ENCODE peak calls at places on chromosomes 5 and 9, in eight cellular contexts. One of them, this sample, is unnamed.

GRCh38 chr5:82111191-82111590 is 139.4 kb downstream of the ATG10 start:
- DNase-seq in hypothalamus: no peak
- DNase-seq in ovary: no peak
- DNase-seq in frontal cortex: no peak
- DNase-seq in left colon: no peak
- DNase-seq in naive thymus-derived CD8-positive, alpha-beta T cell: no peak
- DNase-seq in endothelial cell of umbilical vein: no peak
- DNase-seq in A172: peak
- DNase-seq in this sample: no peak

GRCh38 chr5:151924564-151925395 is at the start of gene GLRA1:
- DNase-seq in A172: peak
- DNase-seq in hypothalamus: no peak
- DNase-seq in naive thymus-derived CD8-positive, alpha-beta T cell: peak
- DNase-seq in ovary: peak
- DNase-seq in left colon: no peak
- DNase-seq in frontal cortex: peak
- DNase-seq in endothelial cell of umbilical vein: peak
- DNase-seq in this sample: no peak

GRCh38 chr5:62593331-62593730 is 14.7 kb downstream of the LRRC70 start:
- DNase-seq in endothelial cell of umbilical vein: peak
- DNase-seq in ovary: no peak
- DNase-seq in frontal cortex: no peak
- DNase-seq in naive thymus-derived CD8-positive, alpha-beta T cell: no peak
- DNase-seq in left colon: no peak
- DNase-seq in A172: peak
- DNase-seq in hypothalamus: no peak
- DNase-seq in this sample: no peak

GRCh38 chr9:125466356-125466855 is 204.8 kb downstream of the GAPVD1 start:
- DNase-seq in hypothalamus: no peak
- DNase-seq in endothelial cell of umbilical vein: no peak
- DNase-seq in naive thymus-derived CD8-positive, alpha-beta T cell: no peak
- DNase-seq in frontal cortex: no peak
- DNase-seq in ovary: no peak
- DNase-seq in left colon: no peak
- DNase-seq in A172: no peak
- DNase-seq in this sample: no peak

GRCh38 chr9:135219676-135220600 is 132.5 kb downstream of the OLFM1 start:
- DNase-seq in A172: no peak
- DNase-seq in frontal cortex: no peak
- DNase-seq in endothelial cell of umbilical vein: no peak
- DNase-seq in naive thymus-derived CD8-positive, alpha-beta T cell: no peak
- DNase-seq in left colon: no peak
- DNase-seq in hypothalamus: no peak
- DNase-seq in ovary: no peak
- DNase-seq in this sample: no peak

GRCh38 chr5:35861718-35862117 is 5.0 kb downstream of the IL7R start:
- DNase-seq in naive thymus-derived CD8-positive, alpha-beta T cell: no peak
- DNase-seq in ovary: no peak
- DNase-seq in hypothalamus: no peak
- DNase-seq in endothelial cell of umbilical vein: peak
- DNase-seq in frontal cortex: no peak
- DNase-seq in left colon: no peak
- DNase-seq in A172: no peak
- DNase-seq in this sample: no peak

GRCh38 chr9:755454-756381 is 85.8 kb upstream of the DMRT1 start:
- DNase-seq in left colon: no peak
- DNase-seq in hypothalamus: no peak
- DNase-seq in naive thymus-derived CD8-positive, alpha-beta T cell: no peak
- DNase-seq in endothelial cell of umbilical vein: peak
- DNase-seq in ovary: no peak
- DNase-seq in frontal cortex: no peak
- DNase-seq in A172: peak
- DNase-seq in this sample: peak

GRCh38 chr9:89882876-89883275 is 278.1 kb downstream of the GADD45G start:
- DNase-seq in naive thymus-derived CD8-positive, alpha-beta T cell: no peak
- DNase-seq in ovary: no peak
- DNase-seq in endothelial cell of umbilical vein: no peak
- DNase-seq in A172: no peak
- DNase-seq in left colon: no peak
- DNase-seq in hypothalamus: no peak
- DNase-seq in frontal cortex: no peak
- DNase-seq in this sample: no peak

GRCh38 chr5:1666221-1666620 is 133.4 kb downstream of the MRPL36 start:
- DNase-seq in ovary: no peak
- DNase-seq in hypothalamus: no peak
- DNase-seq in A172: no peak
- DNase-seq in frontal cortex: no peak
- DNase-seq in endothelial cell of umbilical vein: no peak
- DNase-seq in naive thymus-derived CD8-positive, alpha-beta T cell: no peak
- DNase-seq in left colon: no peak
- DNase-seq in this sample: no peak

GRCh38 chr5:77259479-77259878 is 49.0 kb downstream of the PDE8B start:
- DNase-seq in naive thymus-derived CD8-positive, alpha-beta T cell: no peak
- DNase-seq in A172: peak
- DNase-seq in left colon: no peak
- DNase-seq in hypothalamus: no peak
- DNase-seq in frontal cortex: no peak
- DNase-seq in endothelial cell of umbilical vein: no peak
- DNase-seq in ovary: no peak
- DNase-seq in this sample: no peak

GRCh38 chr9:134802201-134802795 is 78.3 kb upstream of the FCN2 start:
- DNase-seq in A172: no peak
- DNase-seq in left colon: no peak
- DNase-seq in naive thymus-derived CD8-positive, alpha-beta T cell: no peak
- DNase-seq in endothelial cell of umbilical vein: no peak
- DNase-seq in ovary: no peak
- DNase-seq in hypothalamus: no peak
- DNase-seq in frontal cortex: no peak
- DNase-seq in this sample: no peak

GRCh38 chr9:16152276-16153065 is 599.6 kb downstream of the CCDC171 start:
- DNase-seq in A172: no peak
- DNase-seq in frontal cortex: no peak
- DNase-seq in hypothalamus: no peak
- DNase-seq in left colon: no peak
- DNase-seq in naive thymus-derived CD8-positive, alpha-beta T cell: no peak
- DNase-seq in endothelial cell of umbilical vein: no peak
- DNase-seq in ovary: no peak
- DNase-seq in this sample: no peak

GRCh38 chr5:137794863-137795262 is 40.7 kb upstream of the HNRNPA0 start:
- DNase-seq in frontal cortex: no peak
- DNase-seq in left colon: no peak
- DNase-seq in ovary: no peak
- DNase-seq in naive thymus-derived CD8-positive, alpha-beta T cell: no peak
- DNase-seq in A172: no peak
- DNase-seq in hypothalamus: no peak
- DNase-seq in endothelial cell of umbilical vein: no peak
- DNase-seq in this sample: no peak

GRCh38 chr5:55636711-55637110 is 75.4 kb downstream of the SLC38A9 start:
- DNase-seq in hypothalamus: no peak
- DNase-seq in endothelial cell of umbilical vein: no peak
- DNase-seq in naive thymus-derived CD8-positive, alpha-beta T cell: no peak
- DNase-seq in ovary: no peak
- DNase-seq in A172: peak
- DNase-seq in left colon: no peak
- DNase-seq in frontal cortex: no peak
- DNase-seq in this sample: no peak

GRCh38 chr5:123802298-123802951 is 290.4 kb downstream of the CSNK1G3 start:
- DNase-seq in frontal cortex: no peak
- DNase-seq in naive thymus-derived CD8-positive, alpha-beta T cell: no peak
- DNase-seq in A172: no peak
- DNase-seq in hypothalamus: no peak
- DNase-seq in left colon: no peak
- DNase-seq in ovary: no peak
- DNase-seq in endothelial cell of umbilical vein: no peak
- DNase-seq in this sample: no peak

GRCh38 chr5:32127759-32128158 is 46.4 kb downstream of the GOLPH3 start:
- DNase-seq in A172: no peak
- DNase-seq in frontal cortex: no peak
- DNase-seq in hypothalamus: no peak
- DNase-seq in endothelial cell of umbilical vein: no peak
- DNase-seq in ovary: no peak
- DNase-seq in left colon: no peak
- DNase-seq in naive thymus-derived CD8-positive, alpha-beta T cell: no peak
- DNase-seq in this sample: no peak

GRCh38 chr5:149817539-149817938 is 87.4 kb downstream of the PPARGC1B start:
- DNase-seq in ovary: no peak
- DNase-seq in frontal cortex: no peak
- DNase-seq in hypothalamus: no peak
- DNase-seq in naive thymus-derived CD8-positive, alpha-beta T cell: no peak
- DNase-seq in A172: no peak
- DNase-seq in left colon: no peak
- DNase-seq in endothelial cell of umbilical vein: no peak
- DNase-seq in this sample: no peak

GRCh38 chr5:91443028-91443427 is 59.9 kb upstream of the ARRDC3 start:
- DNase-seq in hypothalamus: no peak
- DNase-seq in endothelial cell of umbilical vein: no peak
- DNase-seq in A172: peak
- DNase-seq in naive thymus-derived CD8-positive, alpha-beta T cell: no peak
- DNase-seq in ovary: no peak
- DNase-seq in frontal cortex: no peak
- DNase-seq in left colon: no peak
- DNase-seq in this sample: no peak

GRCh38 chr5:146515473-146516150 is 378 bp downstream of the GPR151 start:
- DNase-seq in naive thymus-derived CD8-positive, alpha-beta T cell: no peak
- DNase-seq in endothelial cell of umbilical vein: no peak
- DNase-seq in ovary: no peak
- DNase-seq in left colon: no peak
- DNase-seq in frontal cortex: no peak
- DNase-seq in hypothalamus: no peak
- DNase-seq in A172: no peak
- DNase-seq in this sample: no peak

GRCh38 chr5:133428072-133428660 is 184.2 kb downstream of the FSTL4 start:
- DNase-seq in left colon: no peak
- DNase-seq in A172: no peak
- DNase-seq in naive thymus-derived CD8-positive, alpha-beta T cell: no peak
- DNase-seq in ovary: no peak
- DNase-seq in hypothalamus: no peak
- DNase-seq in frontal cortex: no peak
- DNase-seq in endothelial cell of umbilical vein: no peak
- DNase-seq in this sample: no peak

GRCh38 chr5:5182508-5183191 is 42.5 kb downstream of the ADAMTS16 start:
- DNase-seq in left colon: no peak
- DNase-seq in frontal cortex: no peak
- DNase-seq in naive thymus-derived CD8-positive, alpha-beta T cell: no peak
- DNase-seq in ovary: no peak
- DNase-seq in hypothalamus: no peak
- DNase-seq in A172: no peak
- DNase-seq in endothelial cell of umbilical vein: no peak
- DNase-seq in this sample: no peak

GRCh38 chr5:73812962-73813588 is 187.1 kb downstream of the ARHGEF28 start:
- DNase-seq in ovary: no peak
- DNase-seq in left colon: peak
- DNase-seq in endothelial cell of umbilical vein: no peak
- DNase-seq in naive thymus-derived CD8-positive, alpha-beta T cell: no peak
- DNase-seq in frontal cortex: no peak
- DNase-seq in hypothalamus: no peak
- DNase-seq in A172: peak
- DNase-seq in this sample: no peak

GRCh38 chr9:127838375-127839078 is 15.9 kb downstream of the ENG start:
- DNase-seq in naive thymus-derived CD8-positive, alpha-beta T cell: no peak
- DNase-seq in ovary: peak
- DNase-seq in left colon: peak
- DNase-seq in hypothalamus: no peak
- DNase-seq in frontal cortex: peak
- DNase-seq in A172: peak
- DNase-seq in endothelial cell of umbilical vein: peak
- DNase-seq in this sample: peak

GRCh38 chr5:9209846-9210547 is 335.9 kb downstream of the SEMA5A start:
- DNase-seq in endothelial cell of umbilical vein: no peak
- DNase-seq in left colon: no peak
- DNase-seq in naive thymus-derived CD8-positive, alpha-beta T cell: no peak
- DNase-seq in ovary: no peak
- DNase-seq in frontal cortex: no peak
- DNase-seq in A172: no peak
- DNase-seq in hypothalamus: no peak
- DNase-seq in this sample: no peak

GRCh38 chr5:92907914-92908606 is 673.0 kb downstream of the NR2F1-AS1 start:
- DNase-seq in frontal cortex: no peak
- DNase-seq in endothelial cell of umbilical vein: peak
- DNase-seq in left colon: no peak
- DNase-seq in ovary: no peak
- DNase-seq in naive thymus-derived CD8-positive, alpha-beta T cell: no peak
- DNase-seq in A172: peak
- DNase-seq in hypothalamus: no peak
- DNase-seq in this sample: peak

GRCh38 chr5:135486679-135487395 is 34.7 kb upstream of the TIFAB start:
- DNase-seq in naive thymus-derived CD8-positive, alpha-beta T cell: no peak
- DNase-seq in frontal cortex: no peak
- DNase-seq in ovary: no peak
- DNase-seq in left colon: no peak
- DNase-seq in hypothalamus: no peak
- DNase-seq in A172: no peak
- DNase-seq in endothelial cell of umbilical vein: no peak
- DNase-seq in this sample: no peak

GRCh38 chr9:86239053-86239770 is 20.2 kb downstream of the C9orf153 start:
- DNase-seq in naive thymus-derived CD8-positive, alpha-beta T cell: no peak
- DNase-seq in left colon: no peak
- DNase-seq in endothelial cell of umbilical vein: peak
- DNase-seq in ovary: no peak
- DNase-seq in hypothalamus: no peak
- DNase-seq in frontal cortex: no peak
- DNase-seq in A172: no peak
- DNase-seq in this sample: no peak

GRCh38 chr5:116573279-116573616 is 1.4 kb downstream of the SEMA6A start:
- DNase-seq in naive thymus-derived CD8-positive, alpha-beta T cell: no peak
- DNase-seq in hypothalamus: peak
- DNase-seq in endothelial cell of umbilical vein: peak
- DNase-seq in frontal cortex: no peak
- DNase-seq in left colon: peak
- DNase-seq in ovary: peak
- DNase-seq in A172: no peak
- DNase-seq in this sample: no peak

GRCh38 chr5:5335115-5335514 is 87.4 kb upstream of the ICE1 start:
- DNase-seq in frontal cortex: no peak
- DNase-seq in endothelial cell of umbilical vein: no peak
- DNase-seq in ovary: no peak
- DNase-seq in left colon: no peak
- DNase-seq in naive thymus-derived CD8-positive, alpha-beta T cell: no peak
- DNase-seq in hypothalamus: no peak
- DNase-seq in A172: peak
- DNase-seq in this sample: no peak

GRCh38 chr5:135466178-135467050 is 14.3 kb upstream of the TIFAB start:
- DNase-seq in endothelial cell of umbilical vein: peak
- DNase-seq in hypothalamus: peak
- DNase-seq in A172: peak
- DNase-seq in ovary: peak
- DNase-seq in left colon: peak
- DNase-seq in naive thymus-derived CD8-positive, alpha-beta T cell: peak
- DNase-seq in frontal cortex: peak
- DNase-seq in this sample: peak

GRCh38 chr5:161676109-161676508 is 9.4 kb upstream of the GABRA6 start:
- DNase-seq in A172: no peak
- DNase-seq in frontal cortex: no peak
- DNase-seq in ovary: no peak
- DNase-seq in naive thymus-derived CD8-positive, alpha-beta T cell: no peak
- DNase-seq in endothelial cell of umbilical vein: no peak
- DNase-seq in hypothalamus: no peak
- DNase-seq in left colon: no peak
- DNase-seq in this sample: no peak

GRCh38 chr9:101434990-101435389 is 584 bp downstream of the ALDOB start:
- DNase-seq in naive thymus-derived CD8-positive, alpha-beta T cell: no peak
- DNase-seq in endothelial cell of umbilical vein: no peak
- DNase-seq in ovary: no peak
- DNase-seq in left colon: no peak
- DNase-seq in A172: no peak
- DNase-seq in frontal cortex: no peak
- DNase-seq in hypothalamus: no peak
- DNase-seq in this sample: no peak

GRCh38 chr5:56861893-56862485 is 46.6 kb downstream of the MAP3K1 start:
- DNase-seq in naive thymus-derived CD8-positive, alpha-beta T cell: no peak
- DNase-seq in left colon: no peak
- DNase-seq in hypothalamus: no peak
- DNase-seq in A172: no peak
- DNase-seq in frontal cortex: no peak
- DNase-seq in endothelial cell of umbilical vein: no peak
- DNase-seq in ovary: no peak
- DNase-seq in this sample: no peak

GRCh38 chr5:57037355-57037754 is 85.4 kb upstream of the MIER3 start:
- DNase-seq in left colon: no peak
- DNase-seq in naive thymus-derived CD8-positive, alpha-beta T cell: no peak
- DNase-seq in endothelial cell of umbilical vein: no peak
- DNase-seq in hypothalamus: no peak
- DNase-seq in ovary: no peak
- DNase-seq in frontal cortex: no peak
- DNase-seq in A172: peak
- DNase-seq in this sample: no peak